ENCODE peak calls at places on chromosomes 5 and 9, in four cellular contexts. A, S, M and W are unnamed samples.
A peak's percentile ranks its signal among the peaks of the same experiment; 100 is the strongest.

GRCh38 chr5:165360366-165361142 is 1855.1 kb downstream of the MAT2B start:
- DNase-seq in S (no peak), M (no peak), A (no peak), W (no peak)

GRCh38 chr9:18638448-18639249 is 164.7 kb downstream of the ADAMTSL1 start:
- DNase-seq in M (no peak), S (no peak), A (no peak), W (no peak)

GRCh38 chr5:5422819-5423515 is 490 bp downstream of the ICE1 start:
- DNase-seq in A (no peak), M (no peak), S (no peak), W (peak; percentile 17)

GRCh38 chr5:96220610-96221390 is 212.2 kb downstream of the PCSK1 start:
- DNase-seq in S (no peak), A (no peak), M (no peak), W (no peak)

GRCh38 chr5:93596676-93597441 is 13.8 kb downstream of the NR2F1 start:
- DNase-seq in S (no peak), A (no peak), M (no peak), W (peak; percentile 75)

GRCh38 chr5:111367081-111367480 is 142.9 kb downstream of the CAMK4 start:
- DNase-seq in A (no peak), S (no peak), M (no peak), W (no peak)

GRCh38 chr5:59169768-59170150 is 586.9 kb downstream of the RAB3C start:
- DNase-seq in A (no peak), S (no peak), M (no peak), W (no peak)

GRCh38 chr9:137227057-137227852 is at the start of gene RNF224:
- DNase-seq in A (peak; percentile 85), M (peak; percentile 61), S (peak; percentile 73), W (peak; percentile 86)

GRCh38 chr5:108321341-108321740 is 60.6 kb downstream of the FBXL17 start:
- DNase-seq in A (no peak), S (no peak), M (no peak), W (no peak)

GRCh38 chr9:19161257-19162025 is 34.1 kb upstream of the PLIN2 start:
- DNase-seq in A (no peak), M (peak; percentile 85), S (peak; percentile 43), W (peak; percentile 67)

GRCh38 chr5:140196406-140196805 is 21.4 kb downstream of the CYSTM1 start:
- DNase-seq in S (no peak), A (no peak), M (no peak), W (no peak)

GRCh38 chr5:5523066-5523505 is 100.6 kb downstream of the ICE1 start:
- DNase-seq in S (no peak), M (no peak), A (no peak), W (no peak)

GRCh38 chr5:80275347-80275746 is 19.5 kb upstream of the SERINC5 start:
- DNase-seq in A (no peak), M (no peak), S (no peak), W (no peak)

GRCh38 chr9:89356782-89357181 is 38.5 kb downstream of the SECISBP2 start:
- DNase-seq in S (no peak), M (no peak), A (no peak), W (no peak)

GRCh38 chr9:133823189-133824105 is 85.3 kb upstream of the SARDH start:
- DNase-seq in M (no peak), S (no peak), A (no peak), W (no peak)

GRCh38 chr5:11719888-11720481 is 184.3 kb downstream of the CTNND2 start:
- DNase-seq in M (peak; percentile 50), S (peak; percentile 57), A (no peak), W (peak; percentile 43)

GRCh38 chr9:136170291-136170901 is 34.5 kb downstream of the LHX3 start:
- DNase-seq in S (no peak), A (peak; percentile 57), M (no peak), W (peak; percentile 33)

GRCh38 chr5:9445989-9446388 is 99.9 kb downstream of the SEMA5A start:
- DNase-seq in S (no peak), M (no peak), A (no peak), W (no peak)

GRCh38 chr5:117487556-117487955 is 912.9 kb upstream of the SEMA6A start:
- DNase-seq in M (no peak), S (no peak), A (no peak), W (no peak)

GRCh38 chr9:104971521-104971920 is 43.6 kb upstream of the ABCA1 start:
- DNase-seq in S (no peak), M (no peak), A (no peak), W (no peak)

GRCh38 chr5:10355071-10355889 is 1.8 kb downstream of the MARCHF6 start:
- DNase-seq in S (no peak), M (no peak), A (no peak), W (no peak)

GRCh38 chr5:172630961-172631360 is 10.1 kb upstream of the NEURL1B start:
- DNase-seq in S (no peak), A (peak; percentile 10), M (no peak), W (no peak)

GRCh38 chr5:126234563-126235195 is 188.5 kb upstream of the GRAMD2B start:
- DNase-seq in A (no peak), M (no peak), S (no peak), W (no peak)

GRCh38 chr5:16558984-16559629 is 57.7 kb downstream of the RETREG1 start:
- DNase-seq in M (no peak), A (no peak), S (no peak), W (no peak)

GRCh38 chr5:125012727-125013451 is 266.4 kb upstream of the ZNF608 start:
- DNase-seq in S (peak; percentile 30), A (no peak), M (no peak), W (no peak)

GRCh38 chr9:105656131-105656921 is 5.9 kb upstream of the TAL2 start:
- DNase-seq in S (peak; percentile 28), M (no peak), A (peak; percentile 37), W (peak; percentile 41)

GRCh38 chr9:134493471-134494272 is 147.9 kb upstream of the COL5A1 start:
- DNase-seq in A (peak; percentile 16), S (peak; percentile 21), M (no peak), W (no peak)

GRCh38 chr5:14405267-14405666 is 176.3 kb upstream of the OTULINL start:
- DNase-seq in M (no peak), A (no peak), S (no peak), W (peak; percentile 47)

GRCh38 chr9:134223091-134223490 is 58.7 kb upstream of the RNU6ATAC start:
- DNase-seq in S (peak; percentile 5), M (no peak), A (no peak), W (no peak)

GRCh38 chr5:173395257-173395932 is 67.2 kb upstream of the STC2 start:
- DNase-seq in A (no peak), S (peak; percentile 34), M (no peak), W (no peak)

GRCh38 chr9:89592963-89593775 is 11.6 kb upstream of the GADD45G start:
- DNase-seq in S (no peak), A (no peak), M (no peak), W (no peak)

GRCh38 chr5:167479796-167480195 is 811.6 kb upstream of the WWC1 start:
- DNase-seq in A (no peak), S (no peak), M (no peak), W (no peak)

GRCh38 chr9:124325816-124326215 is 68.1 kb downstream of the NEK6 start:
- DNase-seq in M (no peak), A (no peak), S (no peak), W (no peak)
- H3K27ac ChIP-seq in M (no peak overlapping the region), A (no peak overlapping the region), S (no peak overlapping the region), W (no peak overlapping the region)

GRCh38 chr5:135032613-135033025 is 1.4 kb downstream of the PITX1 start:
- DNase-seq in A (no peak), S (no peak), M (no peak), W (no peak)
- H3K27ac ChIP-seq in A (no peak overlapping the region), S (no peak overlapping the region), M (no peak overlapping the region), W (peak overlapping the region; percentile 26)

GRCh38 chr5:56852228-56853000 is 37.1 kb downstream of the MAP3K1 start:
- DNase-seq in M (no peak), S (no peak), A (no peak), W (no peak)

GRCh38 chr5:56856779-56857178 is 41.4 kb downstream of the MAP3K1 start:
- DNase-seq in A (no peak), S (no peak), M (no peak), W (no peak)

GRCh38 chr5:56851258-56851941 is 36.1 kb downstream of the MAP3K1 start:
- DNase-seq in M (no peak), A (no peak), S (no peak), W (no peak)

GRCh38 chr5:56853710-56854109 is 38.4 kb downstream of the MAP3K1 start:
- DNase-seq in A (no peak), M (no peak), S (no peak), W (no peak)

GRCh38 chr5:56854920-56855319 is 39.6 kb downstream of the MAP3K1 start:
- DNase-seq in S (no peak), M (no peak), A (no peak), W (no peak)
- H3K27ac ChIP-seq in S (peak overlapping the region; percentile 5), M (no peak overlapping the region), A (no peak overlapping the region), W (no peak overlapping the region)

GRCh38 chr5:31963358-31963757 is 210.8 kb downstream of the GOLPH3 start:
- DNase-seq in M (no peak), S (no peak), A (no peak), W (no peak)
- H3K27ac ChIP-seq in M (no peak overlapping the region), S (peak overlapping the region; percentile 65), A (no peak overlapping the region), W (no peak overlapping the region)

GRCh38 chr9:99103505-99103904 is 1.4 kb upstream of the TGFBR1 start:
- DNase-seq in M (no peak), A (no peak), S (no peak), W (no peak)

GRCh38 chr9:99101271-99101670 is 3.6 kb upstream of the TGFBR1 start:
- DNase-seq in A (no peak), M (no peak), S (no peak), W (no peak)

GRCh38 chr9:99103054-99103453 is 1.9 kb upstream of the TGFBR1 start:
- DNase-seq in M (no peak), S (no peak), A (no peak), W (no peak)

GRCh38 chr9:99103909-99104458 is 929 bp upstream of the TGFBR1 start:
- DNase-seq in M (peak; percentile 40), S (no peak), A (no peak), W (no peak)

DNA sequence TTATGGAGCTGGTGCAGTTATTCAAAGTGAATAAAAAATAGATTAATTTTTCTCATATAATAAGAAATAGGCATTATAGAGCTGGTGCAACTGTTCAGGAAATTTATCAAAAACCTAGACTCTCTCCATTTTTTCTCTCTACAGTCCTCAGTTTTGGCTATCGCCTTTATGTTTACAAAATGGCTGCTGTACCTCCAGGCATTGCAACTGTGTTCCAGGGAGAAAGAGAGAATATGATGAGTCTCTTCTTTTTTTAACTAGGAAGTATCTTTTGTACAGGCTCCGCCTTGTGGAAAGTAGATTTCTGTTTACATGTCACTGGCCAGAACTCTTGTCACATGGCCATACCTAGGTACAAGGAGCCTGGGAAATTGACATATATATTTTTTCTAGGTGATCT is 3.1 kb upstream of the TGFBR1 start:
- DNase-seq in A (no peak), S (no peak), M (no peak), W (no peak)
- H3K27ac ChIP-seq in A (no peak overlapping the region), S (no peak overlapping the region), M (no peak overlapping the region), W (no peak overlapping the region)

DNA sequence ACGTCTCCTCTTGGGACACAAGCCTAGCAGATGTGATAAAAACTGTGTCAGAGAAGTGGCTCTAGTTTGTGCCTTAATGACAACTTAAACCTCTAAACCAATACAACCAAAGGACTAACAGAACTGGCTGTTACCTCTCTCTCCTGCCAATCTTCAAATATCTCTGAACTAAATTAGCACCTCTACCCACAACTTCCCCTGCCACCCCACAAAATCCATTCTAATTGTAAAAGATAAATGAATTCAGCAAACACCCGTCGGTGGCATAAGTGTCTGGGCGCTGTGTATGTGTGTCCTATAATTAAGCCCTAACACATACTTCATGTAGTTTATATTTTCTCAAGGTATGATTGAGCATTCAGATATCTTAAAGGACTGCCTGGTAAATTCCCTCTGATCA is 154.0 kb downstream of the DENND1A start:
- DNase-seq in S (no peak), A (no peak), M (no peak), W (no peak)
- H3K27ac ChIP-seq in S (no peak overlapping the region), A (no peak overlapping the region), M (no peak overlapping the region), W (no peak overlapping the region)